ENCODE peak calls at places on chromosomes 5 and 9, in ten cellular contexts. V is uterus, Z is prostate gland, C is GM12892, A is breast epithelium, E is stomach, S is heart left ventricle, H is transverse colon, D is GM12891, B is adrenal gland. O is an unnamed sample.

GRCh38 chr9:118990949-118991348 is 378.3 kb downstream of the BRINP1 start:
- DNase-seq in C (no peak), A (no peak), B (no peak), D (no peak), Z (no peak), H (no peak), V (no peak), E (no peak), S (no peak), O (no peak)

GRCh38 chr5:177304392-177305119 is 957 bp downstream of the PRELID1 start:
- DNase-seq in H (peak; percentile 75), E (no peak), B (no peak), C (no peak), A (no peak), S (peak; percentile 30), V (no peak), D (no peak), Z (no peak), O (no peak)

GRCh38 chr5:110785356-110785755 is 46.5 kb downstream of the SLC25A46 start:
- DNase-seq in C (no peak), S (no peak), D (no peak), H (no peak), E (no peak), V (no peak), Z (no peak), A (no peak), B (no peak), O (no peak)

GRCh38 chr9:407255-407654 is 192.6 kb downstream of the DOCK8 start:
- DNase-seq in A (no peak), B (no peak), Z (no peak), C (no peak), D (no peak), S (no peak), V (peak; percentile 30), E (no peak), H (no peak), O (no peak)

GRCh38 chr9:14080940-14081621 is 232.9 kb downstream of the NFIB start:
- DNase-seq in V (no peak), S (no peak), Z (no peak), D (no peak), C (no peak), E (no peak), B (no peak), H (no peak), A (no peak), O (no peak)

GRCh38 chr9:108919517-108919916 is 14.4 kb downstream of the ELP1 start:
- DNase-seq in C (no peak), A (no peak), Z (no peak), B (no peak), D (no peak), S (no peak), H (no peak), V (no peak), E (no peak), O (no peak)

GRCh38 chr5:124404796-124405195 is 341.6 kb downstream of the ZNF608 start:
- DNase-seq in V (no peak), E (no peak), S (no peak), B (no peak), C (no peak), Z (no peak), H (no peak), A (no peak), D (no peak), O (no peak)

GRCh38 chr9:76905661-76905983 is 292 bp downstream of the PRUNE2 start:
- DNase-seq in A (no peak), H (no peak), B (no peak), S (no peak), E (no peak), D (no peak), Z (no peak), C (no peak), V (no peak), O (no peak)

GRCh38 chr5:83034036-83034435 is 43.2 kb downstream of the TMEM167A start:
- DNase-seq in B (no peak), A (no peak), V (no peak), E (no peak), D (no peak), H (no peak), Z (no peak), C (no peak), S (no peak), O (no peak)

GRCh38 chr5:83034552-83035181 is 42.5 kb downstream of the TMEM167A start:
- DNase-seq in S (no peak), V (no peak), A (no peak), B (no peak), E (no peak), D (no peak), Z (no peak), C (no peak), H (no peak), O (no peak)

GRCh38 chr5:83036991-83037390 is 40.2 kb downstream of the TMEM167A start:
- DNase-seq in C (no peak), S (no peak), E (no peak), V (no peak), A (no peak), Z (no peak), D (no peak), B (no peak), H (no peak), O (no peak)

GRCh38 chr5:83038924-83039323 is 38.3 kb downstream of the TMEM167A start:
- DNase-seq in S (no peak), H (no peak), D (no peak), C (no peak), A (no peak), Z (no peak), E (no peak), V (no peak), B (no peak), O (no peak)

DNA sequence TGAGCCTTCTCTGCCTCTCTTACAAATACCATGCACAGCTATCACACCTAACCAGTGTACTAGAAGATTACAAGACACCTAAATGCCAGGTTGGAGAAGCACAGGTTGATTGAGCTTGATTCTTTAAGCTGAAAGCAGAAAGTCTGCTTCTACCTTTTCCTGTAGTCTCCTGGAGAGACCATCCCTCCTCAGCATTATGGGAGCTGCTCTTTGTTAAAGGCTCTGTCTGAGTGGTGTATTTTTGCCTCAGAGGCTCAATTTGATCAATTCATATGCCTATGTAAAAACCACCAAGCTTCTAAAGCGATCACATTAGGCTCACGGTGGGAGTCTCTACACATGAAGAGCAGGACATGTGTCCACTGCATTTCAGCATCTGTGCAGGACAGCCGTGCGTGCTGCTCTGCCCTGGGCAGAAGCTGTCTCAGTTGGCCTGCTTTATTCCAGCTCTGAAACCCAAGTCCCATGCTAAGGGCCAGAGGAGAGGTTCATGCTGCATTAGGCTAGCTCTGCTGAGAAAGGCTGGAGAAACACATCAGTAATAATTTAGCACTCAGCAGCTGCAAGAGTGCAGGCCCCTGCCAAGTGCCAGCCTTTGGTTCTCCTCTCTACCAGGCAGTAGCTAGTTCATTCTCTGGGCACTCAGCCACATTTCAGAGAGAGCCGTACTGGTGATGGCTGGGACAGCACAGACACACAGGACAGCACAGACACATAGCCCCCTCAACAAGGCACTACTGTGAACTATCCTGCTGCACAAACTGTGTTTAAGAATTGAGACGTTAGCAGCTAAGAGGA is 41.6 kb downstream of the TMEM167A start:
- DNase-seq in B (peak; percentile 46), S (peak; percentile 86), H (no peak), C (no peak), E (no peak), Z (no peak), V (no peak), D (no peak), A (no peak), O (peak; percentile 64)
- TF ChIP-seq POLR2A in B (no peak), S (no peak), H (no peak), C (no peak), E (no peak), Z (no peak), V (no peak), D (no peak), A (no peak), O (no peak)

GRCh38 chr5:90809695-90810094 is 251.1 kb downstream of the ADGRV1 start:
- DNase-seq in B (no peak), C (no peak), S (no peak), D (no peak), Z (no peak), A (no peak), H (no peak), E (no peak), V (no peak), O (no peak)
- TF ChIP-seq POLR2A in B (no peak), C (no peak), S (no peak), D (no peak), Z (no peak), A (no peak), H (no peak), E (no peak), V (no peak), O (no peak)

DNA sequence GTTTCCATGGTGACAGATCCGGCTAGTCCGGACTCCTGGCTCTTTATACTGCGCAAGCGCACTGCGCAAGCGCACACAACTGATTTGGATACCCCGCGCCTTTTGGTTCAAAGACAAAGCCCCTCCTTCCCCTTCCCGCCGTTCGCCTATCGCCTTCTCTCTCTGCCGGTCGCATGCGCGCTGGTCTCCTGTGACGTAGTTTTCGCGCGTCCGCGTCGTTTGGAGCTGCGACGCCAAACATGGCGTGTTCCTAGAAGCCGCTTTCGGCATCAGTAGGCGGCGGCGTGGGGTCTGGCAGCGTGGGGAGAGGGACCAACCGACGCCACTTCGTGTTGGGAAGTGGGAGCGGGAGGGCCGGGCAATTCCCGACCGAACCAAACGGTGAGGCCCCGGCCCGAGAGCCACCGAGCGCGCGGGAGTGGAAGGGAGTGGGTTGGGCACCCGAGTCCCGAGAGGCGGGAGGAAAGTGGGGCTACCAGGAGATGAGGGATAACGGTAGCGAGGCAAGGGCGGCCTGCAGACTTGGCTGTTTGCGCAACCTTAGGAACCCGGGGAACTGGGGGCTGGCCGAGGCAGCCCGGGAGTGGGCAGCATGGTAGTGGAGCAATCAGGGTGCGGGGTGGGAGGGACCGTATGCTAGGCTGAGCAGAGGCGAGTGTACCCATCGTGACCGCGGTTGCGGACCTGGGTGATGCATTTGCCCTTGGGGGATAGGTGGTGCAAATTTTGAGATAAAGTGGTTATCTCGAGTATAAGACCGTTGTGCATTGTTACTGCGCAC is at the start of gene IPO11:
- DNase-seq in B (peak; percentile 98), A (peak; percentile 98), C (peak; percentile 89), E (peak; percentile 98), Z (peak; percentile 98), S (peak; percentile 99), D (peak; percentile 89), V (peak; percentile 98), H (peak; percentile 99), O (peak; percentile 97)
- TF ChIP-seq POLR2A in B (peak; percentile 62), A (peak; percentile 56), C (peak; percentile 91), E (no peak), Z (peak; percentile 54), S (peak; percentile 4), D (peak; percentile 84), V (peak; percentile 75), H (peak; percentile 78), O (peak; percentile 60)

GRCh38 chr9:33249983-33250382 is 10.0 kb downstream of the SPINK4 start:
- DNase-seq in V (no peak), D (no peak), Z (no peak), S (no peak), E (no peak), H (no peak), C (no peak), B (no peak), A (no peak), O (no peak)

GRCh38 chr9:33254211-33254610 is 10.3 kb downstream of the BAG1 start:
- DNase-seq in C (no peak), Z (no peak), E (no peak), V (no peak), H (no peak), S (no peak), D (no peak), B (no peak), A (no peak), O (no peak)

GRCh38 chr9:33248606-33249005 is 8.6 kb downstream of the SPINK4 start:
- DNase-seq in B (no peak), S (no peak), E (peak; percentile 11), Z (no peak), C (no peak), D (no peak), A (no peak), V (no peak), H (no peak), O (no peak)

GRCh38 chr9:33249087-33249657 is 9.2 kb downstream of the SPINK4 start:
- DNase-seq in A (no peak), E (peak; percentile 20), Z (no peak), D (no peak), C (no peak), H (no peak), V (no peak), S (no peak), B (no peak), O (no peak)

GRCh38 chr9:33250458-33250995 is 10.6 kb downstream of the SPINK4 start:
- DNase-seq in Z (no peak), C (no peak), D (no peak), S (no peak), E (no peak), V (no peak), B (no peak), H (no peak), A (no peak), O (no peak)
- TF ChIP-seq POLR2A in Z (no peak), C (no peak), D (no peak), S (no peak), E (no peak), V (no peak), B (no peak), H (peak; percentile 13), A (no peak), O (no peak)